ENCODE peak calls at places on chromosomes 12 and 14, in five cellular contexts. L, B, N, F and I are unnamed samples.

GRCh38 chr12:26514364-26514763 is 318.6 kb downstream of the ITPR2 start:
- DNase-seq in L (no peak), B (no peak), N (no peak), F (no peak), I (no peak)

GRCh38 chr12:21183721-21184275 is 52.8 kb downstream of the SLCO1B1 start:
- DNase-seq in L (no peak), B (no peak), N (no peak), F (no peak), I (no peak)

GRCh38 chr14:21313512-21313911 is 33.6 kb downstream of the RPGRIP1 start:
- DNase-seq in L (no peak), B (no peak), N (no peak), F (no peak), I (no peak)

GRCh38 chr14:105419305-105420091 is at the start of gene MTA1:
- DNase-seq in L (no peak), B (peak), N (no peak), F (no peak), I (peak)

GRCh38 chr12:41277019-41277770 is 89.1 kb downstream of the PDZRN4 start:
- DNase-seq in L (peak), B (peak), N (peak), F (no peak), I (peak)

GRCh38 chr12:34406996-34407300 is 384.7 kb downstream of the ALG10 start:
- DNase-seq in L (no peak), B (no peak), N (no peak), F (peak), I (no peak)

GRCh38 chr12:1583421-1584078 is 10.8 kb downstream of the FBXL14 start:
- DNase-seq in L (peak), B (peak), N (peak), F (peak), I (peak)

GRCh38 chr12:109937371-109937770 is 37.3 kb downstream of the TCHP start:
- DNase-seq in L (peak), B (no peak), N (no peak), F (no peak), I (no peak)

GRCh38 chr14:55451398-55451797 is 11.0 kb upstream of the TBPL2 start:
- DNase-seq in L (no peak), B (peak), N (no peak), F (no peak), I (no peak)

GRCh38 chr14:31059152-31059924 is 33.2 kb upstream of the STRN3 start:
- DNase-seq in L (peak), B (peak), N (no peak), F (no peak), I (peak)

GRCh38 chr12:62840311-62840710 is 94.6 kb downstream of the PPM1H start:
- DNase-seq in L (no peak), B (no peak), N (no peak), F (no peak), I (peak)

GRCh38 chr12:80374615-80375014 is 69.4 kb upstream of the PTPRQ start:
- DNase-seq in L (no peak), B (no peak), N (no peak), F (no peak), I (no peak)

GRCh38 chr12:82695531-82695930 is 8.8 kb downstream of the TMTC2 start:
- DNase-seq in L (no peak), B (no peak), N (no peak), F (no peak), I (no peak)

GRCh38 chr14:78835052-78835451 is 664.9 kb downstream of the NRXN3 start:
- DNase-seq in L (no peak), B (no peak), N (no peak), F (no peak), I (no peak)

GRCh38 chr12:95788637-95789036 is 1.9 kb downstream of the NTN4 start:
- DNase-seq in L (no peak), B (peak), N (no peak), F (no peak), I (peak)

GRCh38 chr12:100450726-100451125 is 22.9 kb upstream of the NR1H4 start:
- DNase-seq in L (no peak), B (no peak), N (no peak), F (no peak), I (no peak)

GRCh38 chr12:89161553-89161952 is 190.7 kb downstream of the DUSP6 start:
- DNase-seq in L (no peak), B (no peak), N (no peak), F (no peak), I (no peak)

GRCh38 chr12:111215891-111216290 is 153.0 kb downstream of the PHETA1 start:
- DNase-seq in L (no peak), B (no peak), N (no peak), F (no peak), I (no peak)

GRCh38 chr14:52923902-52924575 is 26.8 kb downstream of the FERMT2 start:
- DNase-seq in L (no peak), B (no peak), N (no peak), F (no peak), I (no peak)

GRCh38 chr14:69636051-69636639 is 24.7 kb downstream of the SUSD6 start:
- DNase-seq in L (no peak), B (no peak), N (no peak), F (no peak), I (no peak)

GRCh38 chr12:88763536-88764100 is 183.3 kb upstream of the KITLG start:
- DNase-seq in L (no peak), B (no peak), N (no peak), F (no peak), I (peak)

GRCh38 chr12:53048033-53048779 is 1.7 kb upstream of the TNS2 start:
- DNase-seq in L (no peak), B (no peak), N (peak), F (peak), I (peak)
- H3K4me3 ChIP-seq in L (peak), B (peak), N (peak), F (peak), I (peak)

GRCh38 chr12:46134205-46134811 is 134.5 kb downstream of the SLC38A1 start:
- DNase-seq in L (no peak), B (no peak), N (no peak), F (no peak), I (no peak)

GRCh38 chr12:46133751-46134150 is 135.1 kb downstream of the SLC38A1 start:
- DNase-seq in L (no peak), B (peak), N (no peak), F (no peak), I (no peak)

GRCh38 chr12:46135750-46136149 is 133.1 kb downstream of the SLC38A1 start:
- DNase-seq in L (no peak), B (no peak), N (no peak), F (no peak), I (no peak)

GRCh38 chr12:46134852-46135251 is 134.0 kb downstream of the SLC38A1 start:
- DNase-seq in L (no peak), B (no peak), N (no peak), F (no peak), I (no peak)

DNA sequence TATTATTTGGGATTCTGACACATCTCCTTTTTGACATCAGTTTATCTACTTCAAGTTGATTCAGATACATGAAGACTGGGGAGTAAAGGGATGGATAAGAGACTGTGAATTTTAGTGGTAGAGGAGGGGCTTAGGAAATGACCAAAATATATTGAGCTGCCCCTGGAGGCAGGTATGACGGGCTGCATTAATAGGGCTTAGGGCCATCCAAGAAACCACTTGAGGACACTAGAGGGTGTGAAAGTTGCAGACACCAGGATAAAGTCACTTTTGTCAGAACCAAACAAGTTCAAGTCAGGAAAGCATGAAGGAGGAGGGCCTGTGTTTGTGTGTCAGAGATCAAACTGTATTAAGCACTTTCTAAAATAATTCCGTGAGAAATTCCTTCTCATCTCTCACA is 137.1 kb downstream of the SLC38A1 start:
- DNase-seq in L (no peak), B (no peak), N (no peak), F (no peak), I (peak)
- TF ChIP-seq CTCF in L (peak), B (peak), N (peak), F (no peak), I (peak)

GRCh38 chr12:47707355-47707754 is 1.5 kb upstream of the RPAP3 start:
- DNase-seq in L (no peak), B (no peak), N (no peak), F (no peak), I (no peak)

GRCh38 chr12:47705571-47706425 is at the start of gene RPAP3:
- DNase-seq in L (peak), B (peak), N (peak), F (peak), I (peak)

GRCh38 chr12:47709277-47710048 is 3.6 kb upstream of the RPAP3 start:
- DNase-seq in L (no peak), B (peak), N (no peak), F (no peak), I (no peak)

GRCh38 chr12:47710283-47710682 is 4.5 kb upstream of the RPAP3 start:
- DNase-seq in L (no peak), B (no peak), N (no peak), F (no peak), I (no peak)

DNA sequence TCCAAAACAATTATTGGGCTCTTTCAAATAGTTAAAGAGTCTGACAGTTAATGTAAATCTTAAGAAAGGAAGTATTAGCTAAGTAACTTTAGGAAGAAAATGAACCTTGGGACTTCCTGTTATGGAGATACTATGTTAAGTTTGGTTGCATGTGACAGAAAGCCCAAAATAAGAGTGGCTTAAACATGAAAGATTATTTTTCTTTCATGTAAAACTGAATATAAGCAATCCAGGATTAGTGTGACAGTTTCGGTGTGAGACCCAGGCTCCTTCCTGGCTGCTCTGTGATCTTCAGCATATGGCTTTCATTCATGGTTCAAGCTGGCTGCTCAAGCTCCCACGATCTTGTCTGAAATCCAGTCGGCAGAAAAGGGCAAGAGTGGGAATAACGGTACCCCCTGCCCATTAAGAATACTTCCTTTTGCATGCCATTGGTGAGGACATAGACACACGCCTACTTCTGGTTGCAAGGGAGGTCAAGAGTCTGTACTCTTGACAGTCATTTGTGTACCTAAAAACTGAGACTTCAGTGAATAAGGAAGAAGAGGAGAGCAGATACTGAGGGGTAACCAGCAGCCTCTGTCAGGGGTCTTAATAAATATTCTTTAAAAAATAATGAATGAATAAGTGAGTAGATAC is 2.2 kb upstream of the RPAP3 start:
- DNase-seq in L (no peak), B (no peak), N (no peak), F (no peak), I (no peak)
- H3K4me3 ChIP-seq in L (no peak), B (no peak), N (no peak), F (no peak), I (no peak)

GRCh38 chr12:10175849-10176641 is 2.8 kb upstream of the TMEM52B start:
- DNase-seq in L (no peak), B (no peak), N (no peak), F (peak), I (no peak)
- TF ChIP-seq CTCF in L (no peak), B (no peak), N (no peak), F (no peak), I (no peak)

GRCh38 chr14:23008836-23009235 is 1.1 kb downstream of the C14orf93 start:
- DNase-seq in L (no peak), B (no peak), N (no peak), F (no peak), I (no peak)
- H3K4me3 ChIP-seq in L (no peak), B (no peak), N (no peak), F (no peak), I (peak)

DNA sequence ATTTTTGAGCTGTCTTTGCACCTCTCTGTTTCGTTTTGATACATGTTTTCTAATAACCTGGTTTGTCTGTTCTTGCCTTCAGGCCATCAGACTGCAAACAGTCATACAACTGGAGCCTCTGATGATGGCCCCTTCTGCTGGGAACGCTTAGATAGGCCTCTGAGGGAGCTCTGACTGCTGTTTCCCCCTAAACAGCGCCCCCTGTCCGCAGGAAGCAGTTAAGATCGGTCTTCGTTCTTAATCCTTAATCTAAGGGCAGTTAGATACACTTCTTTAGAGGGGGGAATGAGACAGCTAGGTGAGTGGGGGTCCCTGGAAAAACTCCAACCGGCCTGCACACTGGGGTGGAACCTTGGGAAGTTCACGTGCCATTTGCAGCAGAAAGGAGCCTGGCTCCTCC is 1338.8 kb upstream of the SEL1L start:
- DNase-seq in L (no peak), B (no peak), N (no peak), F (no peak), I (no peak)
- TF ChIP-seq CTCF in L (no peak), B (no peak), N (no peak), F (no peak), I (no peak)

GRCh38 chr12:74541074-74541473 is 3.4 kb downstream of the ATXN7L3B start:
- DNase-seq in L (no peak), B (no peak), N (no peak), F (no peak), I (no peak)
- H3K4me3 ChIP-seq in L (no peak), B (no peak), N (no peak), F (peak), I (peak)

DNA sequence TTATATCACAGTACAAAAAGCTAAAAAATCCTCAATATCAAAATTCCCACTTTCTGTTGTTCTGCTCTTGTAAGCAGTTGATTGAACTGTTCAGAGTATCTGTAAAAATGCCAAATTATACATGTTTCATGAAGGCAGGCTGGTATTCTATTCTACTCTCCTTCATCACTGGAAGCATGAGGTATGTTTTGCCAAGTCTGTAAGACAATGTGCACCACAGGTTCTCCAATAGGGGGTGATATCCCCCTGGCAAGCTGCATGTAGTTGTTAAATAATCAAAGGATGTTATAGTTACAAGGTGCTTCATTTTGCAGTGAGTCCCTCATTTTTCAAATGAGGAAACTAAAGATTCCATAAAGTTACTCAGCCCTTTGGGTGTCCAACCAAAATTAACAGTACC is 15.1 kb upstream of the NEK9 start:
- DNase-seq in L (peak), B (peak), N (no peak), F (no peak), I (peak)
- TF ChIP-seq CTCF in L (peak), B (peak), N (peak), F (peak), I (peak)

GRCh38 chr14:41570415-41571155 is 36.1 kb upstream of the LRFN5 start:
- DNase-seq in L (no peak), B (no peak), N (no peak), F (no peak), I (no peak)
- H3K4me3 ChIP-seq in L (no peak), B (no peak), N (no peak), F (no peak), I (no peak)